ENCODE peak calls at places on chromosomes 1 and 21, in six cellular contexts. E is heart right ventricle, V is DND-41, X is uterus, U is brain microvascular endothelial cell, H is tibial nerve. J is an unnamed sample.

GRCh38 chr1:7886346-7886745 is 33.5 kb upstream of the UTS2 start:
- DNase-seq in X (no peak), E (no peak), H (no peak), U (no peak), V (no peak), J (no peak)

GRCh38 chr1:22283596-22283995 is 140.7 kb upstream of the WNT4 start:
- DNase-seq in V (no peak), E (no peak), H (no peak), U (no peak), X (no peak), J (no peak)

GRCh38 chr1:222065234-222065633 is 323.3 kb upstream of the DUSP10 start:
- DNase-seq in H (no peak), X (no peak), U (no peak), V (no peak), E (no peak), J (no peak)

GRCh38 chr1:54053745-54054437 is 483 bp downstream of the TCEANC2 start:
- DNase-seq in U (no peak), X (no peak), H (no peak), E (no peak), V (no peak), J (peak; percentile 1)

GRCh38 chr1:116380499-116381316 is 7.7 kb downstream of the ATP1A1 start:
- DNase-seq in E (no peak), U (no peak), V (no peak), X (no peak), H (no peak), J (no peak)

GRCh38 chr1:66381626-66382275 is 152.2 kb upstream of the SGIP1 start:
- DNase-seq in U (no peak), E (no peak), X (no peak), V (no peak), H (no peak), J (no peak)

GRCh38 chr1:21927531-21928237 is 9.4 kb downstream of the HSPG2 start:
- DNase-seq in X (peak; percentile 78), H (peak; percentile 67), V (no peak), E (peak; percentile 65), U (no peak), J (no peak)

GRCh38 chr1:114094303-114094663 is 59.4 kb downstream of the SYT6 start:
- DNase-seq in V (no peak), U (peak; percentile 10), E (no peak), H (peak; percentile 49), X (no peak), J (no peak)

GRCh38 chr1:210104103-210104502 is 128.5 kb upstream of the SERTAD4 start:
- DNase-seq in E (no peak), U (no peak), V (no peak), H (no peak), X (no peak), J (no peak)

GRCh38 chr1:56399326-56400292 is 179.8 kb downstream of the PLPP3 start:
- DNase-seq in X (no peak), U (no peak), H (no peak), E (no peak), V (no peak), J (no peak)

GRCh38 chr1:12625276-12625675 is 7.3 kb upstream of the DHRS3 start:
- DNase-seq in H (no peak), V (no peak), X (no peak), E (no peak), U (no peak), J (no peak)

GRCh38 chr1:43309626-43310025 is 8.8 kb downstream of the TIE1 start:
- DNase-seq in V (no peak), H (no peak), U (no peak), E (no peak), X (no peak), J (no peak)

GRCh38 chr21:33334191-33334590 is 9.4 kb downstream of the IFNAR1 start:
- DNase-seq in E (no peak), V (no peak), U (no peak), H (no peak), X (no peak), J (no peak)

GRCh38 chr1:161304927-161305871 is 4.6 kb downstream of the MPZ start:
- DNase-seq in H (no peak), V (no peak), U (no peak), E (no peak), X (no peak), J (no peak)

DNA sequence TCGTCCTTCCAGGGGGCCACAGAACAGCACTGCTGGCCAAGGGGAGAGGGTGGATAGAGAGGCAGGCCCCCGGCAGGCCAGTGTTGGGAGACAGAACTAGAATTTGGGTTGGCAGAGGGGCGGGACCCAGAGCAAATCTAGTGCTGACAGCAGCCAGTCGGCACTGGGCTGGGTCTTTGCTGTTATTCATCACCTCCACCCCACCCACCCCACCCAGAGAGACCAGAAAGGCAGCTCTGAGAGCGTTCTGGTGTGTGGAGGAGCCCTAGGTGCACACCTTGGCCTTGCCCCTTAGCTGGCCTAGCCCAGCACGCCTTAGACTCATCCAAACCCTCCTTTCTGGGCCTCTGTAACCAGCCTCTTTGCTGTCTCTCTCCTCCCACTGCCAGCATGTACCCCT is 6.4 kb upstream of the PKP1 start:
- DNase-seq in V (no peak), U (no peak), E (no peak), X (no peak), H (no peak), J (no peak)
- H3K36me3 ChIP-seq in V (no peaks in the 10 kb centered on the region), U (no peaks in the 10 kb centered on the region), E (no peaks in the 10 kb centered on the region), X (no peaks in the 10 kb centered on the region), H (no peaks in the 10 kb centered on the region), J (no peaks in the 10 kb centered on the region)

GRCh38 chr1:28646040-28646439 is 2.4 kb upstream of the RNU11 start:
- DNase-seq in U (peak; percentile 14), H (no peak), X (no peak), V (no peak), E (no peak), J (no peak)

GRCh38 chr1:28640766-28641165 is 2.1 kb downstream of the TAF12 start:
- DNase-seq in U (peak; percentile 22), E (no peak), H (no peak), X (no peak), V (peak; percentile 24), J (peak; percentile 69)

GRCh38 chr1:28642847-28643635 is at the start of gene TAF12:
- DNase-seq in V (peak; percentile 96), U (peak; percentile 91), E (peak; percentile 92), H (peak; percentile 86), X (peak; percentile 94), J (peak; percentile 91)

DNA sequence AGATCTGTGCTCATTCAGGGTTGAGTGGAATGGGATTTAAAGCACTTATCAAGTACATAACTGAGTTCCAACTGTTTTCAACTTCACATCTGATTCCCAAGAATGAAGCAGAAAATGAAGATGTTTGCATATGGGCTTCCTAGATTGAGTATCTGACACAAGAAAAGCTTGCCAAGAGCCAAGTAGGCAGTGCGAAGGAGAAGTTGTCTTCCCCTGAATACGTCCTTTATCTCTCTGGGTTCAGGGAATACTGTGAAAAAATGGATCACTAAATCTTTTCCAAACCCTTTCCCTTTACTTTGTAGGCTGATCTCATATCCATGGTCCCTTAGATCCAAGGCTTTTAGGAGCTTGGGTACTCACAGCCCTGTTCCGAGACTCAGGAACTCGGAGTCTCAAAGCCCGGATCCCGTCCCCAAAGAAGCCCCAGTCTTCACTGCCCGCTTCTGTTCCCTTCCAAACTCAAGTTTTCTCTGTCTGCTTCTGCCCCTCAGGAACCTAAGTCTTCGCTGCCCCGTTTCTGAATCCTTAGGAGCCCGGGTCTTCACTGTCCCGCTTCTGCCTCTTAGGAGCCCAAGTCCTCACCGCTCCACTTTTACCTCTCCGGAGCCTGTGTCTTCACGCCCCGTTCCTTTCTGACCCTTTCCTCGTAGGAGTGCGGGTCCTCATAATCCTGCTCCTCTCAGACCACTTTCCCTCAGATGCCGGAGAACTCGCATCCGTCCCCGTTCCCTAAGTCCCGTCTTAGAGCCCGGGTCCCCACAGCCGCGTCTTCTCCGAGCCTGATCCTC is 616 bp downstream of the TAF12 start:
- DNase-seq in H (no peak), X (no peak), V (no peak), U (no peak), E (no peak), J (no peak)
- H3K36me3 ChIP-seq in H (no peaks in the 10 kb centered on the region), X (no peaks in the 10 kb centered on the region), V (no peaks in the 10 kb centered on the region), U (no peaks in the 10 kb centered on the region), E (no peaks in the 10 kb centered on the region), J (no peaks in the 10 kb centered on the region)

GRCh38 chr1:30871276-30871871 is 37.2 kb downstream of the SDC3 start:
- DNase-seq in V (no peak), H (no peak), X (no peak), E (no peak), U (no peak), J (no peak)
- H3K36me3 ChIP-seq in V (no peaks in the 10 kb centered on the region), H (peaks cover 67% of the 10 kb centered on the region), X (no peaks in the 10 kb centered on the region), E (no peaks in the 10 kb centered on the region), U (peaks cover 16% of the 10 kb centered on the region), J (no peaks in the 10 kb centered on the region)

GRCh38 chr21:31688603-31689368 is 29.3 kb downstream of the SOD1 start:
- DNase-seq in H (no peak), E (no peak), U (no peak), X (no peak), V (no peak), J (no peak)

GRCh38 chr21:31684918-31685317 is 25.4 kb downstream of the SOD1 start:
- DNase-seq in E (no peak), V (no peak), X (no peak), H (no peak), U (no peak), J (no peak)

GRCh38 chr21:31687108-31687507 is 27.6 kb downstream of the SOD1 start:
- DNase-seq in X (no peak), H (no peak), U (no peak), V (no peak), E (no peak), J (no peak)

GRCh38 chr21:31683029-31683428 is 23.5 kb downstream of the SOD1 start:
- DNase-seq in U (no peak), V (no peak), E (no peak), X (no peak), H (no peak), J (no peak)

GRCh38 chr21:31686272-31686913 is 26.9 kb downstream of the SOD1 start:
- DNase-seq in E (no peak), V (no peak), X (no peak), H (no peak), U (no peak), J (no peak)
- H3K36me3 ChIP-seq in E (no peaks in the 10 kb centered on the region), V (peaks cover 93% of the 10 kb centered on the region), X (no peaks in the 10 kb centered on the region), H (peaks cover 97% of the 10 kb centered on the region), U (peaks cover 55% of the 10 kb centered on the region), J (peaks cover 89% of the 10 kb centered on the region)

GRCh38 chr1:39840507-39840906 is 42.8 kb downstream of the TRIT1 start:
- DNase-seq in X (no peak), H (no peak), V (no peak), U (no peak), E (no peak), J (no peak)
- H3K36me3 ChIP-seq in X (no peaks in the 10 kb centered on the region), H (peaks cover 82% of the 10 kb centered on the region), V (peaks cover 71% of the 10 kb centered on the region), U (peaks cover 42% of the 10 kb centered on the region), E (no peaks in the 10 kb centered on the region), J (peaks cover 34% of the 10 kb centered on the region)

DNA sequence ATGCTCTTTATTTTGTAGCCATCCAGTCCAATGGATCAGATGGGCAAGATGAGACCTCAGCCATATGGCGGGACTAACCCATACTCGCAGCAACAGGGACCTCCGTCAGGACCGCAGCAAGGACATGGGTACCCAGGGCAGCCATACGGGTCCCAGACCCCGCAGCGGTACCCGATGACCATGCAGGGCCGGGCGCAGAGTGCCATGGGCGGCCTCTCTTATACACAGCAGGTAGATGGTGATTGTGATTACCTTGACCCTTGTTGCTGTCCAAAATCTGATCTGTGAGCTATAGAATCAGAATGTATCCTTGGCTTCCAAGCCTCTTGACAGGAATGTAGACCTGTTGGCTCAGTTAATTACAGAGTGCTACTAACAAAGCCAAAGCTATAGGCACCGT is 33.8 kb downstream of the ARID1A start:
- DNase-seq in H (no peak), X (no peak), U (no peak), E (no peak), V (no peak), J (no peak)
- H3K36me3 ChIP-seq in H (peaks cover 46% of the 10 kb centered on the region), X (no peaks in the 10 kb centered on the region), U (peaks cover 38% of the 10 kb centered on the region), E (peaks cover 4% of the 10 kb centered on the region), V (peaks cover 86% of the 10 kb centered on the region), J (peaks cover 50% of the 10 kb centered on the region)

GRCh38 chr1:15727866-15728534 is 8.1 kb upstream of the SLC25A34 start:
- DNase-seq in X (no peak), E (no peak), U (no peak), V (no peak), H (no peak), J (no peak)
- H3K36me3 ChIP-seq in X (no peaks in the 10 kb centered on the region), E (peaks cover 6% of the 10 kb centered on the region), U (peaks cover 53% of the 10 kb centered on the region), V (peaks cover 88% of the 10 kb centered on the region), H (peaks cover 100% of the 10 kb centered on the region), J (peaks cover 50% of the 10 kb centered on the region)